ENCODE peak calls at places on chromosomes 12 and 14, in five cellular contexts. I, K, A, D and L are unnamed samples.

GRCh38 chr12:117085318-117085947 is 13.8 kb downstream of the TESC start:
- DNase-seq in I (no peak), K (no peak), A (no peak), D (no peak), L (no peak)

GRCh38 chr12:23895792-23896218 is 53.7 kb downstream of the SOX5 start:
- DNase-seq in I (no peak), K (no peak), A (no peak), D (peak), L (no peak)

GRCh38 chr14:66233571-66233970 is 252.6 kb upstream of the CCDC196 start:
- DNase-seq in I (no peak), K (peak), A (no peak), D (no peak), L (no peak)

GRCh38 chr14:63895510-63895909 is 42.7 kb downstream of the SYNE2 start:
- DNase-seq in I (no peak), K (no peak), A (no peak), D (no peak), L (no peak)

GRCh38 chr14:61215222-61216010 is 65.7 kb downstream of the TMEM30B start:
- DNase-seq in I (no peak), K (no peak), A (no peak), D (no peak), L (no peak)

GRCh38 chr14:30710870-30711269 is 88.8 kb downstream of the SCFD1 start:
- DNase-seq in I (no peak), K (no peak), A (no peak), D (no peak), L (no peak)

GRCh38 chr14:67395086-67395875 is 16.7 kb downstream of the PLEK2 start:
- DNase-seq in I (no peak), K (no peak), A (no peak), D (no peak), L (no peak)

GRCh38 chr12:109475993-109476806 is 900 bp downstream of the KCTD10 start:
- DNase-seq in I (no peak), K (peak), A (no peak), D (no peak), L (peak)

GRCh38 chr12:12598864-12599263 is 12.8 kb upstream of the CREBL2 start:
- DNase-seq in I (no peak), K (no peak), A (no peak), D (no peak), L (no peak)

GRCh38 chr12:3250576-3250975 is 173.4 kb downstream of the TSPAN9 start:
- DNase-seq in I (no peak), K (no peak), A (no peak), D (no peak), L (no peak)

GRCh38 chr12:124675881-124676688 is 108.7 kb upstream of the NCOR2 start:
- DNase-seq in I (no peak), K (no peak), A (no peak), D (no peak), L (no peak)

GRCh38 chr12:90899456-90900182 is 55.4 kb downstream of the CCER1 start:
- DNase-seq in I (no peak), K (no peak), A (no peak), D (no peak), L (no peak)

GRCh38 chr14:54488318-54488645 is 498 bp downstream of the GMFB start:
- DNase-seq in I (no peak), K (no peak), A (no peak), D (no peak), L (no peak)

GRCh38 chr12:1573960-1574862 is 20.2 kb downstream of the FBXL14 start:
- DNase-seq in I (no peak), K (peak), A (no peak), D (no peak), L (no peak)

GRCh38 chr12:1575799-1576401 is 18.5 kb downstream of the FBXL14 start:
- DNase-seq in I (no peak), K (peak), A (no peak), D (no peak), L (no peak)

GRCh38 chr12:1574863-1575254 is 19.5 kb downstream of the FBXL14 start:
- DNase-seq in I (no peak), K (no peak), A (no peak), D (no peak), L (no peak)

GRCh38 chr12:1575287-1575798 is 19.0 kb downstream of the FBXL14 start:
- DNase-seq in I (no peak), K (peak), A (no peak), D (no peak), L (no peak)

GRCh38 chr12:1576410-1577240 is 17.8 kb downstream of the FBXL14 start:
- DNase-seq in I (no peak), K (peak), A (no peak), D (no peak), L (no peak)
- H3K9ac ChIP-seq in I (no peak), K (no peak), A (no peak), D (no peak), L (peak)

GRCh38 chr14:32078030-32078793 is 1.1 kb downstream of the ARHGAP5 start:
- DNase-seq in I (peak), K (peak), A (no peak), D (no peak), L (peak)
- TF ChIP-seq TAF1 in I (no peak), K (peak), A (no peak), D (no peak), L (no peak)

GRCh38 chr12:53066594-53066978 is 12.6 kb downstream of the SPRYD3 start:
- DNase-seq in I (no peak), K (no peak), A (no peak), D (no peak), L (no peak)
- H3K9ac ChIP-seq in I (no peak), K (peak), A (no peak), D (no peak), L (no peak)

GRCh38 chr12:17214910-17215309 is 608.9 kb upstream of the LMO3 start:
- DNase-seq in I (no peak), K (no peak), A (no peak), D (no peak), L (no peak)
- TF ChIP-seq TAF1 in I (no peak), K (no peak), A (no peak), D (no peak), L (no peak)

GRCh38 chr14:73238941-73239340 is 1.6 kb downstream of the PAPLN start:
- DNase-seq in I (no peak), K (peak), A (no peak), D (no peak), L (no peak)

GRCh38 chr14:73240816-73241480 is 3.6 kb downstream of the PAPLN start:
- DNase-seq in I (no peak), K (peak), A (no peak), D (peak), L (no peak)

GRCh38 chr14:73237786-73238261 is 518 bp downstream of the PAPLN start:
- DNase-seq in I (no peak), K (peak), A (no peak), D (no peak), L (no peak)

GRCh38 chr14:73238262-73238852 is 1.1 kb downstream of the PAPLN start:
- DNase-seq in I (peak), K (no peak), A (no peak), D (no peak), L (no peak)

GRCh38 chr14:73239463-73240241 is 2.3 kb downstream of the PAPLN start:
- DNase-seq in I (no peak), K (peak), A (no peak), D (peak), L (no peak)
- H3K9ac ChIP-seq in I (no peak), K (no peak), A (no peak), D (no peak), L (peak)